ENCODE peak calls at places on chromosomes 3 and 15, in eight cellular contexts. H is lower lobe of right lung, T is fibroblast of pulmonary artery, C is HCT116, P is uterus, G is tibial artery, Z is dorsolateral prefrontal cortex, O is HFF-Myc. V is an unnamed sample.

GRCh38 chr3:87088984-87089841 is 98.3 kb upstream of the VGLL3 start:
- DNase-seq in H (peak), T (peak), C (no peak), P (peak), G (peak), Z (peak), O (peak), V (peak)

GRCh38 chr3:136584728-136585127 is 167.4 kb downstream of the STAG1 start:
- DNase-seq in H (no peak), T (peak), C (no peak), P (no peak), G (no peak), Z (no peak), O (no peak), V (no peak)

GRCh38 chr3:126895178-126896066 is 87.5 kb upstream of the PLXNA1 start:
- DNase-seq in H (no peak), T (peak), C (no peak), P (no peak), G (peak), Z (peak), O (no peak), V (no peak)

GRCh38 chr3:128804017-128804816 is 75.2 kb upstream of the ACAD9 start:
- DNase-seq in H (no peak), T (peak), C (no peak), P (no peak), G (no peak), Z (no peak), O (no peak), V (peak)

GRCh38 chr15:68815598-68815997 is 5.1 kb downstream of the ANP32A start:
- DNase-seq in H (no peak), T (no peak), C (no peak), P (no peak), G (no peak), Z (no peak), O (no peak), V (no peak)

GRCh38 chr15:61155741-61156700 is 73.1 kb downstream of the RORA start:
- DNase-seq in H (no peak), T (peak), C (no peak), P (peak), G (peak), Z (no peak), O (no peak), V (peak)

GRCh38 chr3:105629725-105630124 is 239.1 kb downstream of the CBLB start:
- DNase-seq in H (no peak), T (no peak), C (no peak), P (no peak), G (no peak), Z (no peak), O (no peak), V (no peak)

GRCh38 chr15:80695911-80696651 is 971 bp downstream of the ABHD17C start:
- DNase-seq in H (peak), T (no peak), C (no peak), P (no peak), G (no peak), Z (no peak), O (no peak), V (no peak)

GRCh38 chr3:138338816-138339215 is 9.2 kb upstream of the NME9 start:
- DNase-seq in H (no peak), T (no peak), C (no peak), P (no peak), G (no peak), Z (no peak), O (no peak), V (no peak)

GRCh38 chr15:82986442-82986780 is 401 bp downstream of the RAMAC start:
- DNase-seq in H (no peak), T (no peak), C (no peak), P (no peak), G (no peak), Z (no peak), O (no peak), V (no peak)

GRCh38 chr15:55652363-55652762 is 64.2 kb upstream of the PYGO1 start:
- DNase-seq in H (no peak), T (no peak), C (no peak), P (no peak), G (no peak), Z (no peak), O (no peak), V (no peak)

GRCh38 chr3:190070623-190071347 is 49.9 kb downstream of the P3H2 start:
- DNase-seq in H (no peak), T (no peak), C (no peak), P (no peak), G (no peak), Z (no peak), O (no peak), V (peak)

GRCh38 chr15:52100807-52101206 is 11.8 kb downstream of the BCL2L10 start:
- DNase-seq in H (peak), T (peak), C (peak), P (peak), G (peak), Z (peak), O (peak), V (peak)

GRCh38 chr3:170410428-170411029 is 8.1 kb upstream of the CLDN11 start:
- DNase-seq in H (no peak), T (peak), C (peak), P (no peak), G (no peak), Z (no peak), O (no peak), V (no peak)

GRCh38 chr3:194184265-194184751 is 48.4 kb downstream of the HES1 start:
- DNase-seq in H (no peak), T (no peak), C (no peak), P (no peak), G (no peak), Z (no peak), O (no peak), V (no peak)
- TF ChIP-seq CTCF in H (no peak), T (no peak), C (no peak), P (no peak), G (no peak), Z (no peak), O (no peak), V (no peak)

GRCh38 chr3:52441772-52442332 is 3.1 kb downstream of the SEMA3G start:
- DNase-seq in H (no peak), T (no peak), C (no peak), P (no peak), G (no peak), Z (no peak), O (no peak), V (no peak)
- TF ChIP-seq CTCF in H (no peak), T (no peak), C (no peak), P (no peak), G (no peak), Z (no peak), O (no peak), V (no peak)

GRCh38 chr3:51682079-51682478 is 11.0 kb downstream of the TEX264 start:
- DNase-seq in H (no peak), T (peak), C (peak), P (peak), G (peak), Z (peak), O (peak), V (peak)
- TF ChIP-seq CTCF in H (peak), T (peak), C (peak), P (peak), G (peak), Z (peak), O (peak), V (peak)

DNA sequence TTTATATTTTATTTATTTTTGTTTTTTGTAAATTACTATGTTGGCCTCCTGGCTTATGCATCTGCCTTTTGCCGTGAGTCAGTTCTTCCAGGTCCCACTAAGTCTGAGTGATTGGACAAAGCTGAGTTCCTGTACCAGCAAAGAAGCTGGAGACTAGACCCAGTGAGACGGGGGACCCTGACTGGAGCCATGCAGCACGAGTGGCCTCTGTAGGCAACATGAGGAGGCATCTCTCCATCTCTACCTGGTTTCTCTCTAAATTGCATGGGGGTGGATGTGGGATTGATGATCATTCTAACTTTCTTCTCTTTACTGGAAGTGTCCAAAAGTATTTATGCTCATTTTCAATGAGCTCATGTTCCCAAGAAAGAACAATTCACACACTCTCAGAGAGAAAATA is 155.3 kb upstream of the MRPL3 start:
- DNase-seq in H (no peak), T (no peak), C (no peak), P (no peak), G (no peak), Z (no peak), O (no peak), V (no peak)
- TF ChIP-seq CTCF in H (no peak), T (peak), C (no peak), P (no peak), G (no peak), Z (no peak), O (no peak), V (no peak)

GRCh38 chr3:159870723-159871122 is 117.9 kb upstream of the IL12A start:
- DNase-seq in H (no peak), T (no peak), C (no peak), P (no peak), G (no peak), Z (no peak), O (no peak), V (no peak)

GRCh38 chr3:159877924-159878323 is 110.7 kb upstream of the IL12A start:
- DNase-seq in H (no peak), T (no peak), C (no peak), P (no peak), G (no peak), Z (no peak), O (no peak), V (peak)

GRCh38 chr3:159867372-159867771 is 121.3 kb upstream of the IL12A start:
- DNase-seq in H (no peak), T (no peak), C (no peak), P (no peak), G (no peak), Z (no peak), O (no peak), V (no peak)

DNA sequence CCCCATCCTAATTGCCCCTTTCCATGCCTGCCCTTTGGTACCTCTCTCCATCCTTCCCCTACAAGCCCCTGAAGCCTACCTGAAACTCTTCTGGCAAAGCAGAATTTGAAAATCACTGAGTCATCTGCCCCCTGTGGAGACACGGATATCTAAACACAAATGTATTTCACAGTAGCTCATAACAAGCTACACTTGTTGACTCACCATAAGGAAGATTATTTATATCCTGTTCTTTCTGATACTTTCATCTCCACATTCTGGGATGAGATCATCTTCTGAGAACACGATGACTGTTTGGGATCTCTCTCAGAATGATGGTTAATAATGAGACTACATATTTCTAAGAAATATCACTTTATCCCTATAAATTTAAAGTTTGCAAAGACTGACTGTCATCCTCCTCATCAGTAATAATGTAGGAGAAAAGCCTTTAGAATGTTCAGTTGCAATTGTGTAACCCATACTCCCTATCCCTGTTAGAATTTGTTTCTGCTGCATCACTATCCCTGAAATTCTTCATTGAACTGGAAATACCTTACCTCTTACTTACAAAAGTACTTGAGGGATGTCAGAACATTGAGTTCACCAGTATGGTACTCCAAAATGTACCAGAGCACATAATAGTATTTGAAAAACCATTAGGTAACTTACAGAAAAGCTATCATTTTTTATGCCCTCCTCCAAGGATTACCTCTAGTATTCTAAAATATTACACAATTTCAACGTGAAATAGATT is 116.1 kb upstream of the IL12A start:
- DNase-seq in H (no peak), T (peak), C (peak), P (no peak), G (no peak), Z (no peak), O (peak), V (peak)
- TF ChIP-seq CTCF in H (no peak), T (peak), C (no peak), P (no peak), G (no peak), Z (peak), O (peak), V (peak)